ENCODE peak calls at places on chromosomes 11 and 22, in nine cellular contexts. L, P, D, E, T, N, S, Q and H are unnamed samples.

GRCh38 chr11:64314146-64314804 is 3.1 kb downstream of the TRMT112 start:
- DNase-seq in E (no peak), N (no peak), T (no peak), P (no peak), Q (no peak), D (no peak), S (no peak), L (no peak), H (no peak)

GRCh38 chr11:96219981-96220623 is 122.9 kb downstream of the MAML2 start:
- DNase-seq in N (no peak), P (no peak), Q (peak), L (no peak), D (peak), S (peak), T (no peak), E (no peak), H (no peak)

GRCh38 chr11:90202342-90202741 is 20.5 kb downstream of the CHORDC1 start:
- DNase-seq in T (no peak), P (no peak), L (no peak), Q (no peak), D (no peak), N (no peak), S (no peak), E (no peak), H (no peak)

GRCh38 chr11:116267146-116267545 is 505.6 kb downstream of the BUD13 start:
- DNase-seq in Q (no peak), D (no peak), P (no peak), E (no peak), L (no peak), S (no peak), T (no peak), N (no peak), H (no peak)

GRCh38 chr11:110184974-110185597 is 91.9 kb downstream of the ZC3H12C start:
- DNase-seq in Q (peak), T (no peak), N (no peak), D (peak), E (peak), S (no peak), P (no peak), L (no peak), H (peak)

GRCh38 chr22:37589607-37590006 is 9.7 kb upstream of the LGALS2 start:
- DNase-seq in E (no peak), L (no peak), P (no peak), Q (no peak), N (no peak), T (no peak), D (no peak), S (no peak), H (no peak)

GRCh38 chr11:106278391-106278790 is 200.9 kb downstream of the AASDHPPT start:
- DNase-seq in P (no peak), L (no peak), N (no peak), T (no peak), E (no peak), S (no peak), Q (no peak), D (peak), H (no peak)

GRCh38 chr22:17772249-17772962 is 1.9 kb downstream of the BID start:
- DNase-seq in D (no peak), L (no peak), E (no peak), N (no peak), T (no peak), P (no peak), Q (peak), S (peak), H (no peak)

GRCh38 chr11:107243929-107244328 is 213.7 kb downstream of the CWF19L2 start:
- DNase-seq in T (no peak), N (no peak), D (no peak), Q (no peak), P (no peak), S (no peak), E (no peak), L (no peak), H (no peak)

GRCh38 chr22:37658133-37659065 is at the start of gene PDXP:
- DNase-seq in L (peak), T (peak), D (peak), P (peak), Q (peak), N (peak), E (peak), S (peak), H (peak)

GRCh38 chr11:21988477-21988876 is 204.4 kb upstream of the ANO5 start:
- DNase-seq in Q (peak), S (no peak), E (no peak), N (no peak), P (no peak), T (no peak), L (no peak), D (peak), H (no peak)

GRCh38 chr22:34800265-34800664 is 265.7 kb upstream of the ISX start:
- DNase-seq in Q (peak), P (no peak), D (no peak), L (no peak), S (peak), E (no peak), T (no peak), N (no peak), H (peak)

GRCh38 chr22:49350441-49351121 is 477.1 kb downstream of the BRD1 start:
- DNase-seq in S (no peak), L (no peak), D (no peak), P (no peak), E (no peak), Q (no peak), T (no peak), N (no peak), H (no peak)

GRCh38 chr22:38461414-38462081 is 6.3 kb upstream of the KDELR3 start:
- DNase-seq in P (peak), L (peak), N (peak), E (peak), D (peak), S (peak), Q (peak), T (peak), H (peak)

GRCh38 chr22:23147632-23148387 is 2.5 kb downstream of the RAB36 start:
- DNase-seq in D (peak), S (no peak), L (no peak), N (no peak), Q (no peak), E (peak), T (no peak), P (no peak), H (peak)

GRCh38 chr11:2797741-2798361 is 87.7 kb downstream of the CDKN1C start:
- DNase-seq in L (no peak), S (no peak), T (no peak), N (no peak), E (no peak), P (no peak), D (no peak), Q (no peak), H (no peak)

GRCh38 chr11:102799656-102800339 is 1.8 kb upstream of the MMP1 start:
- DNase-seq in Q (no peak), D (peak), L (no peak), N (no peak), S (peak), P (no peak), T (no peak), E (peak), H (no peak)

GRCh38 chr11:79393362-79394043 is 47.3 kb downstream of the TENM4 start:
- DNase-seq in E (no peak), P (no peak), S (no peak), D (no peak), T (no peak), Q (no peak), N (no peak), L (no peak), H (no peak)

GRCh38 chr11:97367406-97368083 is 977.7 kb downstream of the JRKL start:
- DNase-seq in Q (no peak), T (no peak), L (no peak), S (no peak), N (no peak), D (no peak), E (no peak), P (no peak), H (no peak)

GRCh38 chr11:118883368-118884071 is at the start of gene CXCR5:
- DNase-seq in L (no peak), T (no peak), E (peak), P (no peak), N (no peak), S (no peak), D (no peak), Q (peak), H (peak)

GRCh38 chr11:65779919-65780769 is 632 bp downstream of the AP5B1 start:
- DNase-seq in Q (peak), P (peak), T (peak), E (peak), N (peak), S (peak), D (peak), L (peak), H (peak)

GRCh38 chr11:126354631-126355323 is 709 bp upstream of the ST3GAL4 start:
- DNase-seq in P (no peak), D (no peak), T (no peak), L (no peak), N (peak), Q (no peak), S (no peak), E (no peak), H (no peak)

GRCh38 chr11:20355221-20356219 is 8.0 kb upstream of the HTATIP2 start:
- DNase-seq in Q (peak), P (peak), E (peak), S (peak), L (peak), N (no peak), T (peak), D (peak), H (peak)

GRCh38 chr22:45008853-45009751 is 703 bp downstream of the PHF21B start:
- DNase-seq in S (no peak), L (no peak), Q (no peak), T (peak), N (no peak), D (no peak), P (peak), E (no peak), H (peak)

GRCh38 chr11:113147249-113147648 is 167.1 kb upstream of the TTC12 start:
- DNase-seq in E (no peak), L (no peak), N (no peak), T (no peak), D (no peak), P (no peak), Q (no peak), S (no peak), H (no peak)

GRCh38 chr22:38104084-38104483 is 6.4 kb downstream of the BAIAP2L2 start:
- DNase-seq in Q (peak), D (peak), L (no peak), S (no peak), E (peak), N (no peak), T (peak), P (no peak), H (no peak)

GRCh38 chr11:64787526-64788320 is 9.4 kb upstream of the SF1 start:
- DNase-seq in D (peak), E (peak), S (peak), T (peak), P (peak), Q (peak), N (peak), L (peak), H (peak)

GRCh38 chr11:76623171-76623883 is 47.2 kb downstream of the LRRC32 start:
- DNase-seq in Q (peak), D (peak), T (no peak), E (peak), P (no peak), S (peak), N (no peak), L (no peak), H (no peak)

GRCh38 chr22:46625843-46626349 is 5.7 kb downstream of the GRAMD4 start:
- DNase-seq in T (no peak), N (peak), Q (no peak), D (no peak), L (no peak), S (no peak), E (no peak), P (no peak), H (no peak)